ENCODE peak calls at places on chromosomes 12 and 14, in six cellular contexts. M, C, X, I, P and H are unnamed samples.

GRCh38 chr12:119668315-119668651 is 350 bp downstream of the PRKAB1 start:
- DNase-seq in M (no peak), I (no peak), C (no peak), P (no peak), X (no peak), H (no peak)

GRCh38 chr12:58750484-58750883 is 169.8 kb downstream of the LRIG3 start:
- DNase-seq in P (no peak), M (no peak), X (no peak), I (peak; percentile 90), C (peak; percentile 82), H (no peak)

GRCh38 chr12:25065035-25065434 is 116.1 kb upstream of the BCAT1 start:
- DNase-seq in I (no peak), X (no peak), C (no peak), M (no peak), P (no peak), H (no peak)

GRCh38 chr12:98084950-98085349 is 430.4 kb upstream of the TMPO start:
- DNase-seq in C (no peak), M (no peak), I (no peak), P (no peak), X (no peak), H (no peak)

GRCh38 chr12:54258286-54258685 is 21.6 kb downstream of the CBX5 start:
- DNase-seq in X (no peak), C (peak; percentile 34), I (no peak), P (no peak), M (no peak), H (no peak)

GRCh38 chr12:46786774-46787173 is 39.0 kb downstream of the SLC38A4 start:
- DNase-seq in P (no peak), I (no peak), X (no peak), M (no peak), C (peak; percentile 65), H (no peak)

GRCh38 chr14:50037837-50038236 is 78.5 kb downstream of the VCPKMT start:
- DNase-seq in C (no peak), P (no peak), M (no peak), I (no peak), X (no peak), H (no peak)

GRCh38 chr12:51391047-51391837 is at the start of gene GALNT6:
- DNase-seq in M (peak; percentile 49), X (no peak), C (no peak), I (no peak), P (peak; percentile 80), H (peak; percentile 85)

GRCh38 chr12:46888568-46888967 is 62.8 kb upstream of the SLC38A4 start:
- DNase-seq in M (no peak), C (no peak), P (no peak), X (no peak), I (no peak), H (no peak)